ENCODE peak calls at places on chromosomes 4 and X, in nine cellular contexts. D is neural progenitor cell, U is OCI-LY7, G is PC-3, X is SK-N-SH, T is GM23248, O is hepatocyte, Y is MM.1S, F is HCT116. E is an unnamed sample.

GRCh38 chrX:113059714-113060113 is 219.1 kb upstream of the AMOT start:
- DNase-seq in D (no peak), U (no peak), G (no peak), X (no peak), T (peak; percentile 19), O (peak; percentile 6), Y (no peak), F (no peak), E (no peak)

GRCh38 chrX:123846598-123847038 is 13.2 kb upstream of the XIAP start:
- DNase-seq in D (no peak), U (no peak), G (peak; percentile 80), X (no peak), T (peak; percentile 66), O (no peak), Y (no peak), F (no peak), E (no peak)

GRCh38 chr4:151567056-151567455 is 158.1 kb downstream of the FHIP1A start:
- DNase-seq in D (no peak), U (peak; percentile 77), G (no peak), X (no peak), T (no peak), O (no peak), Y (peak; percentile 31), F (no peak), E (no peak)

GRCh38 chrX:108439434-108439883 is at the start of gene COL4A5:
- DNase-seq in D (peak; percentile 87), U (no peak), G (peak; percentile 90), X (no peak), T (peak; percentile 79), O (peak; percentile 72), Y (peak; percentile 69), F (peak; percentile 80), E (peak; percentile 85)

GRCh38 chr4:33722800-33723511 is 2521.4 kb downstream of the ARAP2 start:
- DNase-seq in D (no peak), U (no peak), G (peak; percentile 15), X (peak; percentile 5), T (peak; percentile 64), O (no peak), Y (no peak), F (no peak), E (no peak)

GRCh38 chr4:103075435-103075893 is 1.1 kb downstream of the SLC9B2 start:
- DNase-seq in D (no peak), U (no peak), G (peak; percentile 10), X (peak; percentile 26), T (peak; percentile 51), O (peak; percentile 63), Y (peak; percentile 9), F (peak; percentile 1), E (no peak)

GRCh38 chr4:44817905-44818304 is 91.5 kb upstream of the GNPDA2 start:
- DNase-seq in D (no peak), U (no peak), G (no peak), X (no peak), T (no peak), O (peak; percentile 12), Y (no peak), F (no peak), E (no peak)

GRCh38 chr4:20840648-20841190 is 140.5 kb downstream of the PACRGL start:
- DNase-seq in D (no peak), U (no peak), G (no peak), X (no peak), T (no peak), O (no peak), Y (no peak), F (no peak), E (no peak)

GRCh38 chr4:44583393-44583792 is 68.0 kb downstream of the YIPF7 start:
- DNase-seq in D (peak; percentile 21), U (peak; percentile 2), G (peak; percentile 10), X (peak; percentile 1), T (peak; percentile 1), O (no peak), Y (peak; percentile 14), F (no peak), E (peak; percentile 62)

GRCh38 chrX:10110316-10110932 is 46.4 kb upstream of the CLCN4 start:
- DNase-seq in D (no peak), U (no peak), G (no peak), X (no peak), T (no peak), O (no peak), Y (peak; percentile 38), F (no peak), E (no peak)

GRCh38 chrX:10108288-10108687 is 48.5 kb upstream of the CLCN4 start:
- DNase-seq in D (no peak), U (no peak), G (no peak), X (no peak), T (no peak), O (no peak), Y (no peak), F (no peak), E (no peak)

GRCh38 chrX:10104958-10105658 is 51.7 kb upstream of the CLCN4 start:
- DNase-seq in D (no peak), U (no peak), G (no peak), X (no peak), T (peak; percentile 7), O (no peak), Y (no peak), F (no peak), E (no peak)

GRCh38 chrX:10109695-10110094 is 47.1 kb upstream of the CLCN4 start:
- DNase-seq in D (no peak), U (no peak), G (no peak), X (no peak), T (peak; percentile 8), O (no peak), Y (no peak), F (no peak), E (no peak)

GRCh38 chrX:10106801-10107200 is 50.0 kb upstream of the CLCN4 start:
- DNase-seq in D (no peak), U (peak; percentile 88), G (no peak), X (no peak), T (no peak), O (no peak), Y (peak; percentile 84), F (no peak), E (no peak)
- TF ChIP-seq EZH2phosphoT487 in D (no peak), U (no peak), G (no peak), X (no peak), T (no peak), O (no peak), Y (no peak), F (no peak), E (no peak)

GRCh38 chr4:94431388-94431787 is 20.4 kb upstream of the PDLIM5 start:
- DNase-seq in D (no peak), U (no peak), G (no peak), X (no peak), T (no peak), O (no peak), Y (no peak), F (no peak), E (no peak)

GRCh38 chr4:94434505-94434904 is 17.2 kb upstream of the PDLIM5 start:
- DNase-seq in D (no peak), U (no peak), G (no peak), X (no peak), T (no peak), O (no peak), Y (no peak), F (no peak), E (no peak)

GRCh38 chr4:94430416-94430815 is 21.3 kb upstream of the PDLIM5 start:
- DNase-seq in D (no peak), U (no peak), G (no peak), X (no peak), T (no peak), O (no peak), Y (no peak), F (no peak), E (no peak)

GRCh38 chr4:94426783-94427182 is 25.0 kb upstream of the PDLIM5 start:
- DNase-seq in D (no peak), U (no peak), G (no peak), X (no peak), T (no peak), O (no peak), Y (no peak), F (no peak), E (no peak)

GRCh38 chr4:94428884-94429283 is 22.9 kb upstream of the PDLIM5 start:
- DNase-seq in D (no peak), U (no peak), G (no peak), X (no peak), T (no peak), O (peak; percentile 19), Y (no peak), F (no peak), E (no peak)
- TF ChIP-seq EZH2phosphoT487 in D (no peak), U (no peak), G (no peak), X (no peak), T (no peak), O (no peak), Y (no peak), F (no peak), E (no peak)

DNA sequence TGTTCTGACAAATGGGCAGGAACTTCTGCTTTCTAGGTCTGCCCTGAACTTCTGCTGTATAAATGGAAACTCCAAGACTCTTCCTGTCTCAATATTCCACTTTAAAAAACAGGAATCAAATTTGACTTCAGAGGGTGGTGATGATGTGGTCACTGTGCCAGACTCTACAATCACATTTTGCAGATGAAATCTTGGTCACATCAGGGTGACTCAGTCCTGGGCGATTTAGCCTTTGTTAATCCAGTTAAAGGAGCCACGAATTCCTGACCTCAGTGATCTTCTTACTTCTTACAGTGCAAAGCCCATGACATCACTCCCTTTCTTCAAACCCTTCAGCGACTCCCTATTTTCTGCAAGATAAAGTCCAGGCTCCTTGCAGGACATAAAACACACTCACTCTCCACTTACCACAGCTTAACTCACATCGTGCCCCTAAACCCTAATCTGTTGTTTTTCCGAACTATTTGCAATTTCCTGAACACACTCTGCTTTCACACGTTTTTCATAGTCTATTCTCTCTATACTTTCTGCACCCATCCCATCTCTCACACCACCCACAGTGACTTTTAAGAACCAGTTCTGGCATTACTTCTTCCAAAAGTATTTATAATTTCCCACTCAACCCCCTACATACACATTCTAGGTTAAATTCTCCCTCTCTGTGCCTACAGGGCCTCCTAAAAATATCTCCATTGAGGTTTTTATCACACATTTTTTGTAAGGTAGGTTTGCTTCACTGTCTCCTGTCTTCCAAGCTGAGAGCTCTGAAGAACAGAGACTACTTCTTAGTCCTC is 11.1 kb downstream of the GASK1B start:
- DNase-seq in D (peak; percentile 17), U (no peak), G (peak; percentile 55), X (no peak), T (peak; percentile 88), O (peak; percentile 71), Y (no peak), F (peak; percentile 63), E (no peak)
- TF ChIP-seq EZH2phosphoT487 in D (no peak), U (no peak), G (no peak), X (no peak), T (no peak), O (no peak), Y (no peak), F (no peak), E (no peak)

GRCh38 chr4:140448162-140448561 is 20.7 kb upstream of the CLGN start:
- DNase-seq in D (no peak), U (no peak), G (peak; percentile 68), X (no peak), T (no peak), O (no peak), Y (no peak), F (no peak), E (no peak)

GRCh38 chr4:140450352-140450751 is 22.9 kb upstream of the CLGN start:
- DNase-seq in D (no peak), U (no peak), G (no peak), X (no peak), T (no peak), O (no peak), Y (no peak), F (no peak), E (no peak)

DNA sequence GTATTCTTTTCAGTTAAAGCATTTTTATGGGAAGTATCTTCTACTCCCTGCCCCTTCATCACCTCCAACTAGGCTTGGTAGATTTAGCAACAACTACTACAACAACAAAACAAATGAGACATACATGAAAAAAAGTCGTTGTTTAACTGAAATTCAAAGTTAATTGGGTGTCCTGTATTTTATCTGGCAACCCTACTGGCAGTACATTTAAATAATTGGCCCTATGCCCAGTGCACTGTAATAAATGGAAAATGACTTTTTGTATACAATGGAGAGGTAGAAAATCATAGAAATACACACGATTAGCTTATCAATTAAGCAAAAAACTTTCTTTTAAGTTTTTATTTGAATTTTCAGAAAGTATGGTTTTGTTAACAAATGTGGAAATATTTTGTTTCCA is 21.4 kb upstream of the CLGN start:
- DNase-seq in D (no peak), U (no peak), G (peak; percentile 51), X (peak; percentile 12), T (peak; percentile 4), O (no peak), Y (no peak), F (no peak), E (no peak)
- TF ChIP-seq EZH2phosphoT487 in D (no peak), U (no peak), G (no peak), X (no peak), T (no peak), O (no peak), Y (no peak), F (no peak), E (no peak)